ENCODE peak calls at places on chromosomes 13 and 19, in six cellular contexts. One of them, this sample, is unnamed.

GRCh38 chr13:73223372-73223781 is 164.6 kb downstream of the KLF5 start:
- DNase-seq in K562: no peak
- DNase-seq in HCT116: no peak
- DNase-seq in SK-N-SH: no peak
- DNase-seq in HepG2: no peak
- DNase-seq in GM12878: peak; percentile 34
- DNase-seq in this sample: no peak

GRCh38 chr19:13053761-13054604 is 48.7 kb downstream of the LYL1 start:
- DNase-seq in K562: no peak
- DNase-seq in HCT116: peak; percentile 80
- DNase-seq in SK-N-SH: peak; percentile 73
- DNase-seq in HepG2: peak; percentile 97
- DNase-seq in GM12878: no peak
- DNase-seq in this sample: peak; percentile 50

GRCh38 chr13:83895994-83896580 is 13.8 kb upstream of the SLITRK1 start:
- DNase-seq in K562: no peak
- DNase-seq in HCT116: no peak
- DNase-seq in SK-N-SH: no peak
- DNase-seq in HepG2: no peak
- DNase-seq in GM12878: no peak
- DNase-seq in this sample: no peak

GRCh38 chr13:42073683-42074082 is 25.2 kb downstream of the DGKH start:
- DNase-seq in K562: no peak
- DNase-seq in HCT116: no peak
- DNase-seq in SK-N-SH: no peak
- DNase-seq in HepG2: no peak
- DNase-seq in GM12878: no peak
- DNase-seq in this sample: no peak

GRCh38 chr13:98585946-98586345 is 9.0 kb upstream of the STK24 start:
- DNase-seq in K562: no peak
- DNase-seq in HCT116: no peak
- DNase-seq in SK-N-SH: no peak
- DNase-seq in HepG2: no peak
- DNase-seq in GM12878: no peak
- DNase-seq in this sample: no peak

GRCh38 chr19:47433121-47433520 is 13.8 kb upstream of the MEIS3 start:
- DNase-seq in K562: no peak
- DNase-seq in HCT116: no peak
- DNase-seq in SK-N-SH: no peak
- DNase-seq in HepG2: no peak
- DNase-seq in GM12878: no peak
- DNase-seq in this sample: no peak

GRCh38 chr13:31204592-31204991 is 4.8 kb downstream of the B3GLCT start:
- DNase-seq in K562: peak; percentile 58
- DNase-seq in HCT116: peak; percentile 45
- DNase-seq in SK-N-SH: peak; percentile 40
- DNase-seq in HepG2: peak; percentile 34
- DNase-seq in GM12878: no peak
- DNase-seq in this sample: no peak

GRCh38 chr13:95728957-95729356 is 52.0 kb downstream of the DNAJC3 start:
- DNase-seq in K562: no peak
- DNase-seq in HCT116: no peak
- DNase-seq in SK-N-SH: no peak
- DNase-seq in HepG2: no peak
- DNase-seq in GM12878: no peak
- DNase-seq in this sample: no peak

GRCh38 chr19:3201911-3202310 is 16.2 kb downstream of the NCLN start:
- DNase-seq in K562: no peak
- DNase-seq in HCT116: no peak
- DNase-seq in SK-N-SH: no peak
- DNase-seq in HepG2: no peak
- DNase-seq in GM12878: no peak
- DNase-seq in this sample: no peak

GRCh38 chr13:31433201-31433600 is 233.4 kb downstream of the B3GLCT start:
- DNase-seq in K562: no peak
- DNase-seq in HCT116: no peak
- DNase-seq in SK-N-SH: no peak
- DNase-seq in HepG2: no peak
- DNase-seq in GM12878: no peak
- DNase-seq in this sample: no peak

GRCh38 chr13:72255908-72256307 is 388.9 kb upstream of the DACH1 start:
- DNase-seq in K562: no peak
- DNase-seq in HCT116: peak; percentile 13
- DNase-seq in SK-N-SH: peak; percentile 19
- DNase-seq in HepG2: peak; percentile 9
- DNase-seq in GM12878: no peak
- DNase-seq in this sample: peak; percentile 82

GRCh38 chr13:83085186-83085900 is 796.9 kb downstream of the SLITRK1 start:
- DNase-seq in K562: no peak
- DNase-seq in HCT116: no peak
- DNase-seq in SK-N-SH: no peak
- DNase-seq in HepG2: no peak
- DNase-seq in GM12878: no peak
- DNase-seq in this sample: no peak

GRCh38 chr19:38849746-38850230 is at the start of gene HNRNPL:
- DNase-seq in K562: peak; percentile 90
- DNase-seq in HCT116: no peak
- DNase-seq in SK-N-SH: peak; percentile 96
- DNase-seq in HepG2: no peak
- DNase-seq in GM12878: no peak
- DNase-seq in this sample: no peak

GRCh38 chr13:112032186-112032835 is 34.6 kb upstream of the SOX1 start:
- DNase-seq in K562: no peak
- DNase-seq in HCT116: no peak
- DNase-seq in SK-N-SH: no peak
- DNase-seq in HepG2: no peak
- DNase-seq in GM12878: no peak
- DNase-seq in this sample: no peak

GRCh38 chr19:48401277-48401676 is 7.8 kb downstream of the GRIN2D start:
- DNase-seq in K562: no peak
- DNase-seq in HCT116: no peak
- DNase-seq in SK-N-SH: no peak
- DNase-seq in HepG2: no peak
- DNase-seq in GM12878: no peak
- DNase-seq in this sample: peak; percentile 81

GRCh38 chr13:95485045-95485517 is 67.4 kb upstream of the CLDN10 start:
- DNase-seq in K562: peak; percentile 22
- DNase-seq in HCT116: no peak
- DNase-seq in SK-N-SH: peak; percentile 50
- DNase-seq in HepG2: peak; percentile 8
- DNase-seq in GM12878: no peak
- DNase-seq in this sample: no peak

GRCh38 chr13:82370306-82370705 is 1512.0 kb downstream of the SLITRK1 start:
- DNase-seq in K562: no peak
- DNase-seq in HCT116: no peak
- DNase-seq in SK-N-SH: no peak
- DNase-seq in HepG2: no peak
- DNase-seq in GM12878: no peak
- DNase-seq in this sample: no peak

GRCh38 chr19:28603453-28603852 is 609.5 kb downstream of the UQCRFS1 start:
- DNase-seq in K562: no peak
- DNase-seq in HCT116: no peak
- DNase-seq in SK-N-SH: no peak
- DNase-seq in HepG2: no peak
- DNase-seq in GM12878: no peak
- DNase-seq in this sample: no peak

GRCh38 chr13:112516218-112516617 is 71.7 kb downstream of the TUBGCP3 start:
- DNase-seq in K562: no peak
- DNase-seq in HCT116: no peak
- DNase-seq in SK-N-SH: no peak
- DNase-seq in HepG2: no peak
- DNase-seq in GM12878: no peak
- DNase-seq in this sample: no peak

GRCh38 chr19:12952488-12953455 is 4.3 kb downstream of the GADD45GIP1 start:
- DNase-seq in K562: peak; percentile 6
- DNase-seq in HCT116: no peak
- DNase-seq in SK-N-SH: peak; percentile 79
- DNase-seq in HepG2: no peak
- DNase-seq in GM12878: no peak
- DNase-seq in this sample: no peak

GRCh38 chr19:13156968-13157882 is 7.0 kb downstream of the IER2 start:
- DNase-seq in K562: no peak
- DNase-seq in HCT116: no peak
- DNase-seq in SK-N-SH: no peak
- DNase-seq in HepG2: no peak
- DNase-seq in GM12878: no peak
- DNase-seq in this sample: no peak

GRCh38 chr13:108102771-108103170 is 112.6 kb downstream of the LIG4 start:
- DNase-seq in K562: no peak
- DNase-seq in HCT116: no peak
- DNase-seq in SK-N-SH: no peak
- DNase-seq in HepG2: no peak
- DNase-seq in GM12878: no peak
- DNase-seq in this sample: no peak

GRCh38 chr13:75704194-75704941 is 68.2 kb downstream of the LMO7 start:
- DNase-seq in K562: no peak
- DNase-seq in HCT116: no peak
- DNase-seq in SK-N-SH: no peak
- DNase-seq in HepG2: no peak
- DNase-seq in GM12878: no peak
- DNase-seq in this sample: no peak
- TF ChIP-seq REST in K562: no peak
- TF ChIP-seq REST in HCT116: no peak
- TF ChIP-seq REST in SK-N-SH: no peak
- TF ChIP-seq REST in HepG2: no peak
- TF ChIP-seq REST in GM12878: no peak
- TF ChIP-seq REST in this sample: no peak

DNA sequence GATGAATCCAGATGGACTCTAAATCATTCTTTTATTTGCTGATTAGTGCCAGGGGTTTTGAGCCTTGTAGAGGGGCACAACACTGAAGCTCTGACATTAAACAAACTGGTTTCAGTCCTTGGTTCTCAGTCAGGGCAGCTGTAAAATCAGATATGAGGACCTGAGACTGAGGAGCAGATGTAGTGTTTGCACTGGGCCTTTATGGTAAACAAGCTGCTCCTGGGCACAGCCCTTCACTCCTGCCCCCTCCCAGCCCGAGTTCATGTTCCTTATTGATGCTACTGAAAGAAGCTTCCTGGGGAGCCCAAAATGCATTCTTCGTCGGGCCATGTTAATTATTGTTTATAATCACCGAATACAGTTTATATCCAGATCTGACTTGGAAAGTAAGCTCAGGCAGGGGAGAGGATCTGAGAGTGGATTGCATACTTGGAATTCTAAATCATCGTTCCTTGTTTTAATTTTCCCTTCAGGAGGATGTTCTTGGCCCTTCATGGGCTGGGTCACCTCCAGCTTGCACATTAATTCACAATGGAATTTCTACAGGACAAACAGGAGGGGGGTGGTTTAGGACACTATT is 213.5 kb downstream of the FGF9 start:
- DNase-seq in K562: no peak
- DNase-seq in HCT116: no peak
- DNase-seq in SK-N-SH: no peak
- DNase-seq in HepG2: no peak
- DNase-seq in GM12878: no peak
- DNase-seq in this sample: no peak
- H2AFZ ChIP-seq in K562: no peak overlapping the region
- H2AFZ ChIP-seq in HCT116: no peak overlapping the region
- H2AFZ ChIP-seq in SK-N-SH: no peak overlapping the region
- H2AFZ ChIP-seq in HepG2: no peak overlapping the region
- H2AFZ ChIP-seq in GM12878: no peak overlapping the region
- H2AFZ ChIP-seq in this sample: peak overlapping the region; percentile 23

DNA sequence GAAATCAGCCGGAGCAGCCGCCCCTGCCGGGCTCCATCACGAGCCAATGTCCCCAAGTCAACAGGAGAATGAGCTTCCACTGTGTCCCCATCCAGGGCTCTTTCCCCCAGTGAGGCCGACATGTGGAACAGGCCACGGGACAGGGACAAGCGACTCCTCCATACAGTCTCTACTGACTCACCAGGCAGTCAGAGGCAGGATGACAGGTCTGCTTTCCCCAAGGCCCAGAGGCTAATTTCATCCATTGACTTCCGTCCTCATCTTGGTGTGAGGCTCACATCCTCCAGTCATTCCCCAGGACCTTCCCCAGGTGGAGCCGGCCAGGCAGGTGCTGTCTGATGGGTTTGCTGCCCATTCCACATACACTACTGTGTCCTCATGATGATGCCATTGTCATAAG is 3.5 kb downstream of the CEACAM6 start:
- DNase-seq in K562: no peak
- DNase-seq in HCT116: no peak
- DNase-seq in SK-N-SH: no peak
- DNase-seq in HepG2: no peak
- DNase-seq in GM12878: no peak
- DNase-seq in this sample: no peak
- TF ChIP-seq REST in K562: no peak
- TF ChIP-seq REST in HCT116: no peak
- TF ChIP-seq REST in SK-N-SH: no peak
- TF ChIP-seq REST in HepG2: no peak
- TF ChIP-seq REST in GM12878: no peak
- TF ChIP-seq REST in this sample: no peak

DNA sequence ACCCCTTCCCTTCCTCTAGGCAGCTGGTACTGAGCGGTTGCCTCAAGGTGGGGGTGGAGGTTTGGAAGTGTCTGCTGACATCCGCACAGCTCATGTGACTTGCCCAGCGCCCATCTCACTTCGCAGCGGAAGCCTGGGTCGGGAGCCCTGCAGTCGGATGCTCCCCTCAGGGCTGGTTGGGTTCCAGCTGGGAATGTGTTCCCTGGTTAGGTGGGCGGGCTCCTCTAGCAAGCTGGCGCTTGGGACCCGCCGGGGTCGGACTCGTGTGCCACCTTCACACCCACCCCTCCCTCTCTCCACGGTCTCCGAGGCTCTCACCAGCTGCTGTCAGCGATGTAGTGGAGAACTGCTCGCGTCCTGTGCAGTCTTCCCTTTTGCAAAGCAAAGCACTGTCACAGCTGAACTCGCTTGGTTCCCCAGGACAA is 10.2 kb downstream of the PPP1R37 start:
- DNase-seq in K562: no peak
- DNase-seq in HCT116: no peak
- DNase-seq in SK-N-SH: no peak
- DNase-seq in HepG2: no peak
- DNase-seq in GM12878: no peak
- DNase-seq in this sample: no peak
- H2AFZ ChIP-seq in K562: no peak overlapping the region
- H2AFZ ChIP-seq in HCT116: no peak overlapping the region
- H2AFZ ChIP-seq in SK-N-SH: no peak overlapping the region
- H2AFZ ChIP-seq in HepG2: no peak overlapping the region
- H2AFZ ChIP-seq in GM12878: no peak overlapping the region
- H2AFZ ChIP-seq in this sample: no peak overlapping the region

This sample was measured in GM23338.